ENCODE peak calls at places on chromosomes 3 and 15, in ten cellular contexts. One of them, this sample, is unnamed.
A peak's percentile ranks its signal among the peaks of the same experiment; 100 is the strongest.

GRCh38 chr15:84572231-84572630 is 28.6 kb upstream of the ZSCAN2 start:
- DNase-seq in H1: no peak
- DNase-seq in GM23338: no peak
- DNase-seq in endothelial cell: no peak
- DNase-seq in mucosa of descending colon: no peak
- DNase-seq in right atrium auricular region: no peak
- DNase-seq in uterus: no peak
- DNase-seq in WTC11: no peak
- DNase-seq in activated B cell treated with CpG ODN at 0.5 μM for 24 hours: no peak
- DNase-seq in fibroblast of mammary gland: no peak
- DNase-seq in this sample: no peak

GRCh38 chr3:178699810-178700209 is 163.6 kb downstream of the KCNMB2 start:
- DNase-seq in fibroblast of mammary gland: no peak
- DNase-seq in GM23338: no peak
- DNase-seq in mucosa of descending colon: no peak
- DNase-seq in WTC11: no peak
- DNase-seq in activated B cell treated with CpG ODN at 0.5 μM for 24 hours: no peak
- DNase-seq in uterus: no peak
- DNase-seq in right atrium auricular region: no peak
- DNase-seq in H1: no peak
- DNase-seq in endothelial cell: no peak
- DNase-seq in this sample: no peak

GRCh38 chr3:189355481-189356201 is 183.9 kb downstream of the TPRG1 start:
- DNase-seq in right atrium auricular region: no peak
- DNase-seq in endothelial cell: no peak
- DNase-seq in activated B cell treated with CpG ODN at 0.5 μM for 24 hours: no peak
- DNase-seq in WTC11: no peak
- DNase-seq in uterus: no peak
- DNase-seq in mucosa of descending colon: no peak
- DNase-seq in H1: no peak
- DNase-seq in fibroblast of mammary gland: peak; percentile 44
- DNase-seq in GM23338: peak; percentile 44
- DNase-seq in this sample: no peak

GRCh38 chr15:97598353-97598798 is 362.1 kb upstream of the ARRDC4 start:
- DNase-seq in right atrium auricular region: no peak
- DNase-seq in mucosa of descending colon: no peak
- DNase-seq in uterus: no peak
- DNase-seq in activated B cell treated with CpG ODN at 0.5 μM for 24 hours: no peak
- DNase-seq in endothelial cell: no peak
- DNase-seq in WTC11: no peak
- DNase-seq in H1: no peak
- DNase-seq in fibroblast of mammary gland: no peak
- DNase-seq in GM23338: no peak
- DNase-seq in this sample: no peak

GRCh38 chr3:189325454-189325853 is 153.7 kb downstream of the TPRG1 start:
- DNase-seq in WTC11: no peak
- DNase-seq in H1: no peak
- DNase-seq in mucosa of descending colon: no peak
- DNase-seq in fibroblast of mammary gland: no peak
- DNase-seq in endothelial cell: no peak
- DNase-seq in activated B cell treated with CpG ODN at 0.5 μM for 24 hours: no peak
- DNase-seq in uterus: no peak
- DNase-seq in right atrium auricular region: no peak
- DNase-seq in GM23338: no peak
- DNase-seq in this sample: no peak

GRCh38 chr3:8709801-8710524 is 23.6 kb upstream of the CAV3 start:
- DNase-seq in mucosa of descending colon: no peak
- DNase-seq in H1: no peak
- DNase-seq in activated B cell treated with CpG ODN at 0.5 μM for 24 hours: no peak
- DNase-seq in fibroblast of mammary gland: no peak
- DNase-seq in GM23338: no peak
- DNase-seq in endothelial cell: no peak
- DNase-seq in uterus: no peak
- DNase-seq in WTC11: no peak
- DNase-seq in right atrium auricular region: no peak
- DNase-seq in this sample: no peak

GRCh38 chr3:171974986-171975837 is 64.2 kb upstream of the FNDC3B start:
- DNase-seq in H1: no peak
- DNase-seq in activated B cell treated with CpG ODN at 0.5 μM for 24 hours: no peak
- DNase-seq in GM23338: no peak
- DNase-seq in mucosa of descending colon: no peak
- DNase-seq in uterus: peak; percentile 28
- DNase-seq in endothelial cell: no peak
- DNase-seq in fibroblast of mammary gland: peak; percentile 39
- DNase-seq in WTC11: no peak
- DNase-seq in right atrium auricular region: no peak
- DNase-seq in this sample: no peak

GRCh38 chr3:17166369-17166768 is 281.6 kb downstream of the PLCL2 start:
- DNase-seq in WTC11: no peak
- DNase-seq in GM23338: no peak
- DNase-seq in activated B cell treated with CpG ODN at 0.5 μM for 24 hours: no peak
- DNase-seq in mucosa of descending colon: no peak
- DNase-seq in endothelial cell: no peak
- DNase-seq in H1: no peak
- DNase-seq in uterus: no peak
- DNase-seq in right atrium auricular region: no peak
- DNase-seq in fibroblast of mammary gland: no peak
- DNase-seq in this sample: no peak

GRCh38 chr3:165526367-165526766 is 310.9 kb downstream of the BCHE start:
- DNase-seq in mucosa of descending colon: no peak
- DNase-seq in WTC11: no peak
- DNase-seq in GM23338: peak; percentile 45
- DNase-seq in endothelial cell: no peak
- DNase-seq in activated B cell treated with CpG ODN at 0.5 μM for 24 hours: no peak
- DNase-seq in uterus: no peak
- DNase-seq in H1: no peak
- DNase-seq in right atrium auricular region: no peak
- DNase-seq in fibroblast of mammary gland: no peak
- DNase-seq in this sample: no peak

GRCh38 chr3:160486459-160486869 is 36.9 kb upstream of the TRIM59 start:
- DNase-seq in WTC11: no peak
- DNase-seq in endothelial cell: no peak
- DNase-seq in right atrium auricular region: no peak
- DNase-seq in H1: no peak
- DNase-seq in fibroblast of mammary gland: peak; percentile 67
- DNase-seq in mucosa of descending colon: no peak
- DNase-seq in uterus: no peak
- DNase-seq in GM23338: peak; percentile 44
- DNase-seq in activated B cell treated with CpG ODN at 0.5 μM for 24 hours: no peak
- DNase-seq in this sample: no peak

GRCh38 chr3:134682196-134682880 is 31.5 kb upstream of the KY start:
- DNase-seq in WTC11: no peak
- DNase-seq in fibroblast of mammary gland: peak; percentile 74
- DNase-seq in activated B cell treated with CpG ODN at 0.5 μM for 24 hours: no peak
- DNase-seq in endothelial cell: no peak
- DNase-seq in GM23338: no peak
- DNase-seq in right atrium auricular region: no peak
- DNase-seq in uterus: no peak
- DNase-seq in mucosa of descending colon: no peak
- DNase-seq in H1: no peak
- DNase-seq in this sample: no peak

GRCh38 chr15:85741021-85741421 is 53.7 kb downstream of the KLHL25 start:
- DNase-seq in WTC11: no peak
- DNase-seq in activated B cell treated with CpG ODN at 0.5 μM for 24 hours: no peak
- DNase-seq in endothelial cell: no peak
- DNase-seq in right atrium auricular region: peak; percentile 57
- DNase-seq in GM23338: peak; percentile 49
- DNase-seq in fibroblast of mammary gland: no peak
- DNase-seq in mucosa of descending colon: no peak
- DNase-seq in uterus: peak; percentile 31
- DNase-seq in H1: no peak
- DNase-seq in this sample: no peak

GRCh38 chr15:46786886-46787285 is 930.4 kb upstream of the SEMA6D start:
- DNase-seq in WTC11: no peak
- DNase-seq in right atrium auricular region: no peak
- DNase-seq in GM23338: peak; percentile 6
- DNase-seq in endothelial cell: no peak
- DNase-seq in H1: no peak
- DNase-seq in fibroblast of mammary gland: no peak
- DNase-seq in activated B cell treated with CpG ODN at 0.5 μM for 24 hours: no peak
- DNase-seq in uterus: no peak
- DNase-seq in mucosa of descending colon: no peak
- DNase-seq in this sample: no peak

GRCh38 chr3:157586293-157586692 is 83.1 kb upstream of the VEPH1 start:
- DNase-seq in WTC11: no peak
- DNase-seq in endothelial cell: no peak
- DNase-seq in H1: no peak
- DNase-seq in right atrium auricular region: no peak
- DNase-seq in mucosa of descending colon: no peak
- DNase-seq in uterus: no peak
- DNase-seq in activated B cell treated with CpG ODN at 0.5 μM for 24 hours: no peak
- DNase-seq in GM23338: no peak
- DNase-seq in fibroblast of mammary gland: no peak
- DNase-seq in this sample: no peak

DNA sequence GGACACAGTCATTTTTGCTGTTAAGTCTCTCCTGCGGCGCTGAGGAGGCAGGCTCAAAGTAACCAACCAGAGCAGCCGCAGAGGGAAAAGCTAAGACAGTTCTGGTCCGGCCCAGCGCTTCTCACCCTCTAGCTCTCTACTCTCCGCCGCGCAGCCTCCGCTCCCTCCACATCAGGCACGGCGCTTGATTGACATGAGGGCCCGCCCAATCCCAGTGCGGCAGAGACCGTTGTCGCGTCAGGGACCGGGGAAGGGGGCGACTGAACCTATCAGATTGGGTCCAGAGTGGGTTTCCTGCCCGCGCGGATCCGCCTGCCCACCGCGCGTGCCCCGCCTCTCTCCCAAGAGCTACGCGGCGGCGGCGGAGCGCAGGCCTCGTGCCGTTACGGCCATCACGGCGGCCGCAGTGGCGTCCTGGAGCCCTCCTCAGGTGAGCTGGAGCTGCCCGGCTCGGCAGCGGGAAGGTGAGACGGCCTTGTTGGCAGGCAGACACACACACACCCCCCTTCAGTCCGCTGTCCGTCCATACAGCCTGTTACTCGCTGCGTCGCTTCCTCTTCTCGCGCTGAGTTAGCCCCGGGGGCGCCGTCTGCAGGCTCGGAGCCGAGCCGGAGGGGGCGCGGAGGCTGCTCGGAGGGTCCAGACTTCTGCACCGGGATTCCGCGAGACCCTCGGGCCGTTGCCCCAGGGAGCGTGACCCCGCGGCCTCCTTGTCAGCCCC is at the start of gene NCK1:
- DNase-seq in GM23338: peak; percentile 99
- DNase-seq in H1: peak; percentile 91
- DNase-seq in WTC11: peak; percentile 97
- DNase-seq in activated B cell treated with CpG ODN at 0.5 μM for 24 hours: peak; percentile 92
- DNase-seq in uterus: peak; percentile 98
- DNase-seq in fibroblast of mammary gland: peak; percentile 96
- DNase-seq in mucosa of descending colon: peak; percentile 99
- DNase-seq in endothelial cell: peak; percentile 96
- DNase-seq in right atrium auricular region: peak; percentile 99
- DNase-seq in this sample: peak; percentile 93
- TF ChIP-seq CTCF in GM23338: peak; percentile 15
- TF ChIP-seq CTCF in H1: no peak
- TF ChIP-seq CTCF in WTC11: no peak
- TF ChIP-seq CTCF in activated B cell treated with CpG ODN at 0.5 μM for 24 hours: no peak
- TF ChIP-seq CTCF in uterus: no peak
- TF ChIP-seq CTCF in fibroblast of mammary gland: no peak
- TF ChIP-seq CTCF in mucosa of descending colon: no peak
- TF ChIP-seq CTCF in endothelial cell: no peak
- TF ChIP-seq CTCF in right atrium auricular region: no peak
- TF ChIP-seq CTCF in this sample: no peak

GRCh38 chr15:25785643-25786029 is 77.5 kb downstream of the ATP10A start:
- DNase-seq in activated B cell treated with CpG ODN at 0.5 μM for 24 hours: no peak
- DNase-seq in fibroblast of mammary gland: no peak
- DNase-seq in mucosa of descending colon: no peak
- DNase-seq in right atrium auricular region: peak; percentile 65
- DNase-seq in GM23338: no peak
- DNase-seq in WTC11: no peak
- DNase-seq in endothelial cell: no peak
- DNase-seq in H1: no peak
- DNase-seq in uterus: no peak
- DNase-seq in this sample: no peak
- TF ChIP-seq CTCF in activated B cell treated with CpG ODN at 0.5 μM for 24 hours: no peak
- TF ChIP-seq CTCF in fibroblast of mammary gland: no peak
- TF ChIP-seq CTCF in mucosa of descending colon: no peak
- TF ChIP-seq CTCF in right atrium auricular region: no peak
- TF ChIP-seq CTCF in GM23338: no peak
- TF ChIP-seq CTCF in WTC11: no peak
- TF ChIP-seq CTCF in endothelial cell: no peak
- TF ChIP-seq CTCF in H1: no peak
- TF ChIP-seq CTCF in uterus: no peak
- TF ChIP-seq CTCF in this sample: no peak

DNA sequence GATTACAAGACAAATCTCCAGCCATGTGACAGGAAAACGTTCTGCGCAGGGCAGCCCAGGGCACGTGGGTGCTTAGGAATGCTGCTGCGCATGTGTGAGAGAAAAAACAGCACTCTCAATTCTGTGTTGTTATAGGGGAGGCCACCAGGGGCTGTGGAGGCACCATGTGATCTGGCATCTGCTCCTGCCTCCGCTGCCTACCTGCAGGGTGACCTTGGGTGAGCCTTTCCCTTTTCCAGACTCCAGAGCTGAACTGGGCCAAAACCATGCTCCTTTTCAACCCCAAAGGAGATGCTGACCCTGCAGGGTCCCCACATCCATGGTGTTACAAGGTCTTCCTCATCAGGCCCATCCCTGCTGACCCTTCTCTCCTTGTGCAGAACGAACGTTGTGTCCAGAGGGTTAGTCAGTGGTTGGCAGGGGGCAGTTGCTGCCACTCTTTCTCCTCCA is 81.5 kb upstream of the RASGRF1 start:
- DNase-seq in WTC11: peak; percentile 33
- DNase-seq in GM23338: peak; percentile 67
- DNase-seq in endothelial cell: no peak
- DNase-seq in uterus: no peak
- DNase-seq in H1: no peak
- DNase-seq in right atrium auricular region: no peak
- DNase-seq in fibroblast of mammary gland: no peak
- DNase-seq in activated B cell treated with CpG ODN at 0.5 μM for 24 hours: no peak
- DNase-seq in mucosa of descending colon: no peak
- DNase-seq in this sample: no peak
- TF ChIP-seq CTCF in WTC11: no peak
- TF ChIP-seq CTCF in GM23338: peak; percentile 22
- TF ChIP-seq CTCF in endothelial cell: no peak
- TF ChIP-seq CTCF in uterus: no peak
- TF ChIP-seq CTCF in H1: peak; percentile 53
- TF ChIP-seq CTCF in right atrium auricular region: no peak
- TF ChIP-seq CTCF in fibroblast of mammary gland: no peak
- TF ChIP-seq CTCF in activated B cell treated with CpG ODN at 0.5 μM for 24 hours: no peak
- TF ChIP-seq CTCF in mucosa of descending colon: no peak
- TF ChIP-seq CTCF in this sample: no peak

GRCh38 chr15:39365161-39365560 is 215.7 kb upstream of the THBS1 start:
- DNase-seq in mucosa of descending colon: no peak
- DNase-seq in WTC11: no peak
- DNase-seq in activated B cell treated with CpG ODN at 0.5 μM for 24 hours: no peak
- DNase-seq in H1: no peak
- DNase-seq in uterus: no peak
- DNase-seq in right atrium auricular region: no peak
- DNase-seq in endothelial cell: no peak
- DNase-seq in GM23338: no peak
- DNase-seq in fibroblast of mammary gland: peak; percentile 53
- DNase-seq in this sample: no peak
- TF ChIP-seq CTCF in mucosa of descending colon: no peak
- TF ChIP-seq CTCF in WTC11: no peak
- TF ChIP-seq CTCF in activated B cell treated with CpG ODN at 0.5 μM for 24 hours: no peak
- TF ChIP-seq CTCF in H1: no peak
- TF ChIP-seq CTCF in uterus: no peak
- TF ChIP-seq CTCF in right atrium auricular region: no peak
- TF ChIP-seq CTCF in endothelial cell: no peak
- TF ChIP-seq CTCF in GM23338: no peak
- TF ChIP-seq CTCF in fibroblast of mammary gland: no peak
- TF ChIP-seq CTCF in this sample: no peak